ENCODE peak calls at places on chromosome 19, in four cellular contexts. One of them, this sample, is unnamed.

GRCh38 chr19:36417752-36418286 is 625 bp downstream of the ZFP82 start:
- DNase-seq in NCI-H510A: peak; percentile 37
- DNase-seq in choroid plexus epithelial cell: no peak
- DNase-seq in activated CD4-positive, alpha-beta T cell treated with anti-CD3 and anti-CD28 coated beads, Interleukin-2, amount 10 ng/mL, durations not matched to agents 7 days and 5 days: no peak
- DNase-seq in this sample: no peak

GRCh38 chr19:41288898-41289505 is 21.0 kb upstream of the CCDC97 start:
- DNase-seq in activated CD4-positive, alpha-beta T cell treated with anti-CD3 and anti-CD28 coated beads, Interleukin-2, amount 10 ng/mL, durations not matched to agents 7 days and 5 days: no peak
- DNase-seq in choroid plexus epithelial cell: no peak
- DNase-seq in NCI-H510A: no peak
- DNase-seq in this sample: no peak

GRCh38 chr19:51365211-51366049 is 758 bp downstream of the ETFB start:
- DNase-seq in activated CD4-positive, alpha-beta T cell treated with anti-CD3 and anti-CD28 coated beads, Interleukin-2, amount 10 ng/mL, durations not matched to agents 7 days and 5 days: peak; percentile 30
- DNase-seq in choroid plexus epithelial cell: peak; percentile 65
- DNase-seq in NCI-H510A: no peak
- DNase-seq in this sample: no peak

GRCh38 chr19:574658-575526 is 2.5 kb downstream of the BSG start:
- DNase-seq in activated CD4-positive, alpha-beta T cell treated with anti-CD3 and anti-CD28 coated beads, Interleukin-2, amount 10 ng/mL, durations not matched to agents 7 days and 5 days: no peak
- DNase-seq in choroid plexus epithelial cell: peak; percentile 76
- DNase-seq in NCI-H510A: no peak
- DNase-seq in this sample: peak; percentile 34

GRCh38 chr19:1859319-1859718 is 4.1 kb downstream of the KLF16 start:
- DNase-seq in NCI-H510A: no peak
- DNase-seq in choroid plexus epithelial cell: no peak
- DNase-seq in activated CD4-positive, alpha-beta T cell treated with anti-CD3 and anti-CD28 coated beads, Interleukin-2, amount 10 ng/mL, durations not matched to agents 7 days and 5 days: no peak
- DNase-seq in this sample: no peak

GRCh38 chr19:12364391-12365093 is 941 bp downstream of the ZNF442 start:
- DNase-seq in activated CD4-positive, alpha-beta T cell treated with anti-CD3 and anti-CD28 coated beads, Interleukin-2, amount 10 ng/mL, durations not matched to agents 7 days and 5 days: peak; percentile 6
- DNase-seq in NCI-H510A: no peak
- DNase-seq in choroid plexus epithelial cell: peak; percentile 30
- DNase-seq in this sample: no peak

GRCh38 chr19:4909172-4909896 is at the start of gene UHRF1:
- DNase-seq in activated CD4-positive, alpha-beta T cell treated with anti-CD3 and anti-CD28 coated beads, Interleukin-2, amount 10 ng/mL, durations not matched to agents 7 days and 5 days: peak; percentile 72
- DNase-seq in choroid plexus epithelial cell: no peak
- DNase-seq in NCI-H510A: peak; percentile 59
- DNase-seq in this sample: no peak

GRCh38 chr19:6417713-6418561 is 6.7 kb downstream of the KHSRP start:
- DNase-seq in activated CD4-positive, alpha-beta T cell treated with anti-CD3 and anti-CD28 coated beads, Interleukin-2, amount 10 ng/mL, durations not matched to agents 7 days and 5 days: no peak
- DNase-seq in choroid plexus epithelial cell: peak; percentile 19
- DNase-seq in NCI-H510A: no peak
- DNase-seq in this sample: peak; percentile 35

GRCh38 chr19:913080-913748 is at the start of gene R3HDM4:
- DNase-seq in NCI-H510A: no peak
- DNase-seq in choroid plexus epithelial cell: peak; percentile 49
- DNase-seq in activated CD4-positive, alpha-beta T cell treated with anti-CD3 and anti-CD28 coated beads, Interleukin-2, amount 10 ng/mL, durations not matched to agents 7 days and 5 days: peak; percentile 84
- DNase-seq in this sample: no peak